ENCODE peak calls at places on chromosomes 7 and 10, in four cellular contexts. V is colonic mucosa, L is left ventricle myocardium inferior, B is cardiac fibroblast. Z is an unnamed sample.

GRCh38 chr7:132248841-132249590 is 327.3 kb downstream of the PLXNA4 start:
- DNase-seq in B (no peak), V (no peak), L (no peak), Z (no peak)

GRCh38 chr7:79781716-79782115 is 328.2 kb upstream of the MAGI2 start:
- DNase-seq in V (no peak), L (no peak), B (peak; percentile 56), Z (no peak)

GRCh38 chr10:80057171-80057570 is 21.3 kb upstream of the TMEM254 start:
- DNase-seq in L (no peak), V (peak; percentile 49), B (no peak), Z (no peak)

GRCh38 chr7:85681241-85681640 is 494.4 kb upstream of the SEMA3D start:
- DNase-seq in B (no peak), V (no peak), L (no peak), Z (no peak)

GRCh38 chr10:95610727-95611126 is 45.8 kb downstream of the ALDH18A1 start:
- DNase-seq in B (no peak), L (no peak), V (no peak), Z (no peak)

GRCh38 chr10:93299606-93300353 is 182.4 kb downstream of the MYOF start:
- DNase-seq in V (no peak), L (no peak), B (no peak), Z (peak; percentile 37)

GRCh38 chr10:489335-489734 is 200.1 kb downstream of the DIP2C start:
- DNase-seq in L (no peak), B (no peak), V (no peak), Z (no peak)

GRCh38 chr10:9547921-9548904 is 1469.5 kb upstream of the CELF2 start:
- DNase-seq in B (no peak), L (no peak), V (no peak), Z (no peak)

GRCh38 chr7:32905175-32905662 is 13.7 kb upstream of the KBTBD2 start:
- DNase-seq in V (peak; percentile 60), B (peak; percentile 78), L (no peak), Z (peak; percentile 65)

GRCh38 chr10:89889610-89890009 is 188.2 kb downstream of the KIF20B start:
- DNase-seq in B (no peak), L (no peak), V (no peak), Z (no peak)

GRCh38 chr7:99092064-99092720 is 51.7 kb downstream of the SMURF1 start:
- DNase-seq in L (no peak), B (no peak), V (no peak), Z (no peak)

GRCh38 chr7:137962875-137963507 is 38.9 kb downstream of the CREB3L2 start:
- DNase-seq in V (no peak), L (no peak), B (no peak), Z (no peak)

GRCh38 chr10:124572751-124573150 is 111.1 kb downstream of the LHPP start:
- DNase-seq in L (no peak), V (no peak), B (no peak), Z (no peak)

GRCh38 chr10:126376956-126377355 is 11.3 kb downstream of the ADAM12 start:
- DNase-seq in L (no peak), B (peak; percentile 41), V (no peak), Z (no peak)

GRCh38 chr10:21020545-21020944 is 123.4 kb upstream of the NEBL start:
- DNase-seq in B (no peak), V (peak; percentile 50), L (no peak), Z (no peak)

GRCh38 chr10:84360634-84361365 is 32.4 kb downstream of the CCSER2 start:
- DNase-seq in L (no peak), V (no peak), B (peak; percentile 38), Z (no peak)

GRCh38 chr7:68707146-68707545 is 891.1 kb upstream of the AUTS2 start:
- DNase-seq in B (no peak), L (no peak), V (no peak), Z (no peak)

GRCh38 chr7:39271386-39271785 is 293.7 kb downstream of the POU6F2 start:
- DNase-seq in B (peak; percentile 44), L (peak; percentile 33), V (peak; percentile 27), Z (no peak)

GRCh38 chr7:70303780-70304179 is 705.5 kb downstream of the AUTS2 start:
- DNase-seq in L (no peak), V (no peak), B (no peak), Z (no peak)

GRCh38 chr10:6279540-6280267 is 77.0 kb downstream of the PFKFB3 start:
- DNase-seq in L (no peak), B (peak; percentile 47), V (no peak), Z (no peak)

GRCh38 chr10:120457431-120458172 is 575 bp downstream of the PLPP4 start:
- DNase-seq in B (no peak), V (no peak), L (no peak), Z (no peak)

GRCh38 chr10:86304436-86304835 is 62.2 kb downstream of the GRID1 start:
- DNase-seq in B (no peak), V (no peak), L (no peak), Z (no peak)

GRCh38 chr7:17560516-17560915 is 262.1 kb downstream of the AHR start:
- DNase-seq in L (no peak), V (no peak), B (no peak), Z (no peak)

GRCh38 chr10:24462340-24462739 is 253.4 kb downstream of the KIAA1217 start:
- DNase-seq in V (no peak), B (no peak), L (no peak), Z (no peak)

GRCh38 chr10:3948843-3949242 is 163.8 kb upstream of the KLF6 start:
- DNase-seq in L (no peak), V (no peak), B (peak; percentile 54), Z (no peak)

GRCh38 chr10:72011468-72011867 is 47.3 kb downstream of the CHST3 start:
- DNase-seq in V (no peak), L (no peak), B (no peak), Z (no peak)

GRCh38 chr10:17831896-17832295 is 22.7 kb downstream of the MRC1 start:
- DNase-seq in V (no peak), L (no peak), B (no peak), Z (no peak)

GRCh38 chr7:64775289-64775688 is 18.9 kb upstream of the ZNF138 start:
- DNase-seq in L (no peak), B (no peak), V (no peak), Z (no peak)

GRCh38 chr7:146656988-146657387 is 540.4 kb downstream of the CNTNAP2 start:
- DNase-seq in V (no peak), B (no peak), L (no peak), Z (no peak)

GRCh38 chr7:92751902-92752901 is 84.2 kb downstream of the CDK6 start:
- DNase-seq in B (peak; percentile 70), V (no peak), L (no peak), Z (peak; percentile 76)

GRCh38 chr7:139739863-139740597 is 37.8 kb downstream of the HIPK2 start:
- DNase-seq in B (no peak), V (peak; percentile 38), L (peak; percentile 63), Z (no peak)
- H3K4me3 ChIP-seq in B (no peak overlapping the region), V (no peak overlapping the region), L (peak overlapping the region; percentile 1), Z (no peak overlapping the region)

GRCh38 chr10:107415446-107415845 is 250.9 kb upstream of the SORCS1 start:
- DNase-seq in V (no peak), B (no peak), L (no peak), Z (no peak)

GRCh38 chr10:107413971-107414370 is 249.5 kb upstream of the SORCS1 start:
- DNase-seq in L (no peak), B (no peak), V (no peak), Z (no peak)

GRCh38 chr10:107409517-107409916 is 245.0 kb upstream of the SORCS1 start:
- DNase-seq in L (no peak), V (no peak), B (peak; percentile 44), Z (no peak)
- TF ChIP-seq CTCF in L (peak; percentile 37), V (no peak), B (peak; percentile 17), Z (no peak)

GRCh38 chr7:2644514-2645273 is 12.9 kb downstream of the TTYH3 start:
- DNase-seq in V (no peak), B (no peak), L (no peak), Z (no peak)
- H3K4me3 ChIP-seq in V (no peak overlapping the region), B (no peak overlapping the region), L (no peak overlapping the region), Z (no peak overlapping the region)

GRCh38 chr10:28991738-28992270 is 297.1 kb upstream of the LYZL1 start:
- DNase-seq in V (peak; percentile 55), L (peak; percentile 24), B (peak; percentile 66), Z (no peak)
- TF ChIP-seq CTCF in V (peak; percentile 62), L (peak; percentile 78), B (peak; percentile 73), Z (peak; percentile 78)

GRCh38 chr10:59362991-59363390 is 642 bp upstream of the FAM13C start:
- DNase-seq in V (peak; percentile 63), L (peak; percentile 67), B (peak; percentile 64), Z (no peak)
- H3K4me3 ChIP-seq in V (peak overlapping the region; percentile 52), L (peak overlapping the region; percentile 79), B (peak overlapping the region; percentile 48), Z (peak overlapping the region; percentile 30)

Z was measured in AG09309.